ENCODE peak calls at places on chromosomes 11 and 22, in four cellular contexts. B, N, S and Y are unnamed samples.

GRCh38 chr11:72609045-72609444 is 65.2 kb downstream of the PDE2A start:
- DNase-seq in B (peak), N (no peak), S (no peak), Y (no peak)

GRCh38 chr11:61071208-61071681 is 31.0 kb upstream of the CD5 start:
- DNase-seq in B (peak), N (no peak), S (no peak), Y (no peak)

GRCh38 chr11:11980200-11980599 is 28.2 kb downstream of the DKK3 start:
- DNase-seq in B (no peak), N (no peak), S (no peak), Y (no peak)

GRCh38 chr11:17206448-17206847 is 1.3 kb downstream of the PIK3C2A start:
- DNase-seq in B (no peak), N (no peak), S (no peak), Y (no peak)

GRCh38 chr11:46489668-46490560 is 98.3 kb upstream of the CHRM4 start:
- DNase-seq in B (peak), N (peak), S (peak), Y (no peak)

GRCh38 chr11:72238040-72238450 is 5.9 kb downstream of the PHOX2A start:
- DNase-seq in B (peak), N (no peak), S (peak), Y (no peak)

GRCh38 chr11:134048028-134048427 is 20.8 kb upstream of the JAM3 start:
- DNase-seq in B (no peak), N (no peak), S (no peak), Y (no peak)

GRCh38 chr11:11265994-11266606 is 87.0 kb downstream of the CSNK2A3 start:
- DNase-seq in B (peak), N (no peak), S (peak), Y (no peak)

GRCh38 chr11:34214961-34215805 is 109.8 kb downstream of the NAT10 start:
- DNase-seq in B (no peak), N (no peak), S (no peak), Y (no peak)

GRCh38 chr11:118889796-118890195 is 6.1 kb downstream of the CXCR5 start:
- DNase-seq in B (no peak), N (peak), S (peak), Y (no peak)

GRCh38 chr11:105189586-105189985 is 50.0 kb upstream of the CARD18 start:
- DNase-seq in B (no peak), N (no peak), S (peak), Y (no peak)

GRCh38 chr22:37173709-37174108 is 14.3 kb downstream of the C1QTNF6 start:
- DNase-seq in B (no peak), N (no peak), S (no peak), Y (no peak)

GRCh38 chr11:123069878-123070821 is 8.2 kb upstream of the HSPA8 start:
- DNase-seq in B (no peak), N (no peak), S (no peak), Y (no peak)

GRCh38 chr11:11267312-11267711 is 85.7 kb downstream of the CSNK2A3 start:
- DNase-seq in B (no peak), N (no peak), S (no peak), Y (no peak)

GRCh38 chr11:32005786-32006406 is 85.0 kb upstream of the RCN1 start:
- DNase-seq in B (no peak), N (no peak), S (no peak), Y (no peak)

GRCh38 chr11:34266987-34267386 is 90.8 kb downstream of the ABTB2 start:
- DNase-seq in B (no peak), N (no peak), S (no peak), Y (no peak)

GRCh38 chr22:37028692-37029674 is 9.4 kb downstream of the MPST start:
- DNase-seq in B (no peak), N (no peak), S (no peak), Y (no peak)

GRCh38 chr11:97607301-97608000 is 1217.6 kb downstream of the JRKL start:
- DNase-seq in B (no peak), N (no peak), S (no peak), Y (no peak)

GRCh38 chr11:13837286-13837685 is 125.2 kb upstream of the SPON1 start:
- DNase-seq in B (no peak), N (no peak), S (no peak), Y (no peak)

GRCh38 chr11:11963842-11964773 is 44.3 kb downstream of the DKK3 start:
- DNase-seq in B (no peak), N (no peak), S (no peak), Y (no peak)

GRCh38 chr11:109597336-109597735 is 175.3 kb downstream of the C11orf87 start:
- DNase-seq in B (no peak), N (no peak), S (no peak), Y (no peak)

GRCh38 chr22:38298312-38299000 is 18.8 kb downstream of the CSNK1E start:
- DNase-seq in B (peak), N (peak), S (no peak), Y (no peak)
- TF ChIP-seq CTCF in B (peak), N (peak), S (no peak), Y (peak)

GRCh38 chr22:23204125-23204488 is 23.8 kb downstream of the BCR start:
- DNase-seq in B (no peak), N (no peak), S (no peak), Y (no peak)
- H3K4me3 ChIP-seq in B (no peak), N (no peak), S (no peak), Y (no peak)

GRCh38 chr11:117823294-117823940 is 1.1 kb downstream of the FXYD2 start:
- DNase-seq in B (peak), N (no peak), S (peak), Y (no peak)

GRCh38 chr11:117825538-117826359 is 1.2 kb upstream of the FXYD2 start:
- DNase-seq in B (peak), N (no peak), S (peak), Y (no peak)

GRCh38 chr11:117826360-117826635 is 1.8 kb upstream of the FXYD2 start:
- DNase-seq in B (no peak), N (no peak), S (peak), Y (no peak)

GRCh38 chr11:117823941-117824420 is 563 bp downstream of the FXYD2 start:
- DNase-seq in B (peak), N (no peak), S (peak), Y (no peak)

GRCh38 chr11:117824571-117825537 is at the start of gene FXYD2:
- DNase-seq in B (peak), N (no peak), S (peak), Y (no peak)
- TF ChIP-seq CTCF in B (no peak), N (no peak), S (no peak), Y (no peak)

GRCh38 chr11:120096326-120096725 is 41.6 kb downstream of the TRIM29 start:
- DNase-seq in B (no peak), N (no peak), S (no peak), Y (no peak)
- H3K4me3 ChIP-seq in B (no peak), N (no peak), S (no peak), Y (no peak)

GRCh38 chr22:39306456-39307361 is 12.7 kb downstream of the RPL3 start:
- DNase-seq in B (peak), N (no peak), S (peak), Y (no peak)
- TF ChIP-seq CTCF in B (peak), N (peak), S (peak), Y (peak)

DNA sequence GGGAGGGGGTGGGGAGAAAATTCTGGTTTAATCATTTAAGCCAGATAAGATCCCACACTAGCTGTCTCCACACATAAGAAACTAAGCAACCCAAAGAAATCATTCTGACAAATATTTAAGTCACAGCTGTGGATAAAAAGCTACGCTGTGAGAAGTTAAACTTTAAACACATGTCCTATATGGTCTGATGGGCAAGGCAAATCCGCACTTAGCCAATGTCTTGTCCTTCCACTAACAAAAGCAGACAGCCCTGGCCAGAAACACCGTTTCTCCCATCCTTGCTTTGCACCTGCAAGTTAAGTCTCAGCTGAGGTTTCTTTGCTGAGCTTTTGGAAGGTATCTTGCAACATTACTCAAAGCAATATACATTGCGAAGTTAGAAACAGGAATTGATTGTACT is 68.0 kb downstream of the ETS1 start:
- DNase-seq in B (no peak), N (no peak), S (no peak), Y (no peak)
- H3K4me3 ChIP-seq in B (peak), N (peak), S (no peak), Y (peak)

GRCh38 chr22:29396126-29396525 is 7.8 kb upstream of the AP1B1 start:
- DNase-seq in B (no peak), N (no peak), S (peak), Y (no peak)

GRCh38 chr22:29393019-29393608 is 4.7 kb upstream of the AP1B1 start:
- DNase-seq in B (no peak), N (no peak), S (no peak), Y (no peak)

GRCh38 chr22:29397791-29398190 is 9.4 kb upstream of the AP1B1 start:
- DNase-seq in B (no peak), N (no peak), S (no peak), Y (no peak)

GRCh38 chr22:29391546-29391945 is 3.2 kb upstream of the AP1B1 start:
- DNase-seq in B (no peak), N (no peak), S (no peak), Y (no peak)

DNA sequence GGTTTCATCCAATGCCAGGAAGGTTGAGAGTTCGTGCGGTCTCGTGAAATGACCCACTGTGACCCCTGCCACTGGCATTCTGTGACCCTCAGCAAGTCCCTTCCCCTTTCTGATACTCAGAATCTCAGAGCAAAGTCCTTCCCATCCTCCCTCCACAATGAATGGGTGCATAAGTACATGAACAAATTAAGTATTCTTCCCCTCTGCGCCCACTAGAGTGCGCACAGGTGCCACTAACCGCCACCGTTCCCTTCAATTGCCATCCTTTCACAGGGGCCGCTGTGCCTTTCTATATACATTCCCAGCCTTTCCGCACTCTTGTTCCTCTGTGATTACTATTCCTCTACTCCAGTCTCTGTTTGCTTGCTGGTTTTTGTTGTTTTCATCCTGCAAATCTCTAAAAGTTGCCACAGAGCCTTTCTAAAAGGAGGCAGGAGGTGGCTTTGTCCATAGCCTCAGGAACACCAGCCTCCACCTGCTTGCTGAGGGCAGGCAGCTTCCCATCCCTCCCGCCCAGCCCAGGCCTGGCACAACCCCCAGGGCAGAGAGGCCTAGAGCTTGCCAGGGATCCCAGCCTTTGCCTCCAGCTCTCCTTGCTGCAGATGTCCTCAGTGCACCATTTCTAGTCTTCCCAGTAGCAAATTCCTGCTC is 6.7 kb upstream of the AP1B1 start:
- DNase-seq in B (peak), N (no peak), S (peak), Y (no peak)
- TF ChIP-seq CTCF in B (peak), N (peak), S (peak), Y (peak)

DNA sequence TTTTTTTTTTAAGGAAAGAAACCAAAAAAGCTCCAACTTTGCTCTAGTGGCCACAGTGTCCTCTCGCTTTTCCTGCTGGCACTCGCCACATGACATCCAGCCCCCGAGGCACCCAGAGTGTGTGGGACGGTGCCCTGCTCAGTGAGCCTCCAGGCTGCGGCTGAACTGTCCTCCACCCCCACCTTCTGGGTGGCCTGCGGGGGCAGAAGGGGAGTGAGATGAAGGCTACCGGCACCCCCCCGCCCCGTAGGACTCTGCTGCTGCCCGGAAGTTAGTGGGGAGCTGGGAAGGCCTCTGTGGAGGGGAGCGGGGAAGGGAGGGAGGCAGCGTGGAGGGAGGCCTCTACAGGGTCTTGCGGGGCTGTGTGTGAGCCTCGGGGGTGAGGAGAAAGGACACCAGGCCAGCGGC is 264.4 kb downstream of the CTTN start:
- DNase-seq in B (no peak), N (no peak), S (no peak), Y (no peak)
- H3K4me3 ChIP-seq in B (no peak), N (no peak), S (no peak), Y (no peak)